ENCODE peak calls at places on chromosomes 6 and 20, in six cellular contexts. A is AG04449, X is foreskin fibroblast, Y is RWPE1, V is HCT116, U is hippocampal formation. H is an unnamed sample.

GRCh38 chr6:28553384-28553985 is 27.8 kb downstream of the GPX5 start:
- DNase-seq in A (no peak), X (no peak), Y (no peak), V (no peak), U (no peak), H (no peak)

GRCh38 chr20:25309395-25310267 is 61.7 kb downstream of the PYGB start:
- DNase-seq in A (peak), X (peak), Y (peak), V (peak), U (no peak), H (no peak)

GRCh38 chr6:169962604-169963469 is 211.4 kb downstream of the ERMARD start:
- DNase-seq in A (no peak), X (no peak), Y (no peak), V (no peak), U (no peak), H (no peak)

GRCh38 chr6:169529931-169530761 is 171.7 kb downstream of the WDR27 start:
- DNase-seq in A (no peak), X (peak), Y (no peak), V (no peak), U (no peak), H (no peak)

GRCh38 chr20:58926802-58927489 is 54.1 kb upstream of the NELFCD start:
- DNase-seq in A (no peak), X (no peak), Y (no peak), V (no peak), U (no peak), H (no peak)

GRCh38 chr6:46452312-46452917 is 38.8 kb downstream of the RCAN2 start:
- DNase-seq in A (no peak), X (no peak), Y (no peak), V (no peak), U (no peak), H (no peak)

GRCh38 chr6:7911345-7911725 is 747 bp upstream of the TXNDC5 start:
- DNase-seq in A (no peak), X (no peak), Y (peak), V (no peak), U (no peak), H (peak)

GRCh38 chr6:53174996-53175395 is 26.4 kb upstream of the GCM1 start:
- DNase-seq in A (no peak), X (no peak), Y (no peak), V (no peak), U (no peak), H (no peak)

GRCh38 chr20:25188218-25188617 is 7.3 kb upstream of the ENTPD6 start:
- DNase-seq in A (no peak), X (no peak), Y (no peak), V (no peak), U (no peak), H (no peak)

GRCh38 chr6:157335829-157336228 is 12.5 kb upstream of the TMEM242 start:
- DNase-seq in A (no peak), X (no peak), Y (no peak), V (no peak), U (no peak), H (peak)

GRCh38 chr6:1759877-1760276 is 150.2 kb downstream of the FOXC1 start:
- DNase-seq in A (no peak), X (no peak), Y (no peak), V (no peak), U (no peak), H (no peak)

GRCh38 chr6:13624871-13625288 is 9.7 kb downstream of the NOL7 start:
- DNase-seq in A (no peak), X (peak), Y (peak), V (peak), U (no peak), H (peak)

GRCh38 chr20:4074877-4075455 is 59.6 kb upstream of the RNF24 start:
- DNase-seq in A (no peak), X (no peak), Y (no peak), V (no peak), U (no peak), H (no peak)

GRCh38 chr6:28537065-28537464 is 11.4 kb downstream of the GPX5 start:
- DNase-seq in A (no peak), X (peak), Y (no peak), V (no peak), U (no peak), H (no peak)

GRCh38 chr6:34953084-34954025 is 64.3 kb downstream of the ANKS1A start:
- DNase-seq in A (no peak), X (peak), Y (peak), V (peak), U (no peak), H (no peak)

GRCh38 chr6:135722679-135723078 is 128.8 kb upstream of the PDE7B start:
- DNase-seq in A (peak), X (peak), Y (peak), V (peak), U (no peak), H (no peak)

GRCh38 chr20:25394996-25395395 is 4.4 kb upstream of the ABHD12 start:
- DNase-seq in A (no peak), X (no peak), Y (no peak), V (no peak), U (no peak), H (no peak)

GRCh38 chr20:60057866-60058807 is 99.9 kb downstream of the CDH26 start:
- DNase-seq in A (no peak), X (peak), Y (no peak), V (no peak), U (peak), H (peak)

GRCh38 chr6:33863723-33864440 is 60.1 kb upstream of the MLN start:
- DNase-seq in A (no peak), X (no peak), Y (no peak), V (no peak), U (no peak), H (peak)

GRCh38 chr6:140929121-140929520 is 1203.6 kb upstream of the GJE1 start:
- DNase-seq in A (no peak), X (no peak), Y (no peak), V (no peak), U (no peak), H (no peak)

GRCh38 chr20:63553933-63554290 is at the start of gene FNDC11:
- DNase-seq in A (no peak), X (peak), Y (no peak), V (no peak), U (no peak), H (peak)

GRCh38 chr6:3456395-3456767 is 469 bp downstream of the SLC22A23 start:
- DNase-seq in A (no peak), X (peak), Y (no peak), V (no peak), U (no peak), H (no peak)

GRCh38 chr6:168355716-168356522 is 36.3 kb upstream of the DACT2 start:
- DNase-seq in A (no peak), X (no peak), Y (peak), V (peak), U (peak), H (peak)

GRCh38 chr6:122141246-122141645 is 258.2 kb upstream of the HSF2 start:
- DNase-seq in A (no peak), X (no peak), Y (no peak), V (no peak), U (no peak), H (no peak)

H was measured in NCI-H82.